ENCODE peak calls at places on chromosomes 13 and 19, in four cellular contexts. E is PC-3, U is B cell, B is HL-60. J is an unnamed sample.

GRCh38 chr13:51212808-51213728 is 9.1 kb upstream of the FAM124A start:
- DNase-seq in E (no peak), U (no peak), B (no peak), J (no peak)

GRCh38 chr13:48156466-48156865 is 61.6 kb upstream of the MED4 start:
- DNase-seq in U (peak), E (no peak), B (no peak), J (no peak)

GRCh38 chr13:95023405-95023804 is 277.8 kb downstream of the ABCC4 start:
- DNase-seq in U (no peak), E (peak), B (no peak), J (no peak)

GRCh38 chr19:5867201-5868136 is 2.9 kb downstream of the FUT5 start:
- DNase-seq in B (no peak), E (no peak), U (no peak), J (no peak)

GRCh38 chr19:15418112-15418587 is 638 bp downstream of the AKAP8L start:
- DNase-seq in U (no peak), E (peak), B (no peak), J (no peak)

GRCh38 chr19:40791996-40792395 is 7.0 kb upstream of the EGLN2 start:
- DNase-seq in B (no peak), U (no peak), E (no peak), J (no peak)

GRCh38 chr19:51490676-51491075 is 10.9 kb downstream of the SIGLEC12 start:
- DNase-seq in U (no peak), E (no peak), B (no peak), J (no peak)

GRCh38 chr13:30869491-30869890 is 36.6 kb upstream of the MEDAG start:
- DNase-seq in E (no peak), U (no peak), B (no peak), J (no peak)

GRCh38 chr13:110108348-110109139 is 198.4 kb downstream of the COL4A1 start:
- DNase-seq in E (peak), B (peak), U (no peak), J (peak)

GRCh38 chr19:33443638-33444195 is 70.2 kb downstream of the CEBPG start:
- DNase-seq in B (no peak), E (no peak), U (no peak), J (no peak)

GRCh38 chr13:98977568-98978270 is at the start of gene DOCK9:
- DNase-seq in U (no peak), E (peak), B (no peak), J (no peak)

GRCh38 chr13:40271511-40271910 is 394.9 kb downstream of the FOXO1 start:
- DNase-seq in E (no peak), B (no peak), U (no peak), J (no peak)

GRCh38 chr13:101390461-101390860 is 25.8 kb downstream of the NALCN start:
- DNase-seq in U (no peak), E (no peak), B (no peak), J (no peak)

GRCh38 chr19:48206402-48207093 is 36.1 kb downstream of the ZSWIM9 start:
- DNase-seq in E (no peak), B (no peak), U (no peak), J (no peak)

GRCh38 chr13:74930402-74931165 is 551.4 kb downstream of the TBC1D4 start:
- DNase-seq in B (no peak), U (no peak), E (peak), J (no peak)

GRCh38 chr19:48117515-48118330 is 7.1 kb upstream of the PLA2G4C start:
- DNase-seq in B (no peak), U (no peak), E (no peak), J (no peak)

GRCh38 chr13:26557051-26557392 is 461 bp upstream of the WASF3 start:
- DNase-seq in E (no peak), B (no peak), U (no peak), J (peak)

GRCh38 chr19:52273301-52273700 is 3.9 kb downstream of the ZNF766 start:
- DNase-seq in U (no peak), E (no peak), B (no peak), J (no peak)

GRCh38 chr13:20561731-20562130 is 5.2 kb upstream of the IFT88 start:
- DNase-seq in U (no peak), B (no peak), E (no peak), J (no peak)

GRCh38 chr13:114063545-114064515 is 68.6 kb downstream of the RASA3 start:
- DNase-seq in U (no peak), E (peak), B (peak), J (no peak)

GRCh38 chr19:29781582-29782580 is 29.9 kb upstream of the CCNE1 start:
- DNase-seq in U (no peak), E (no peak), B (no peak), J (no peak)

DNA sequence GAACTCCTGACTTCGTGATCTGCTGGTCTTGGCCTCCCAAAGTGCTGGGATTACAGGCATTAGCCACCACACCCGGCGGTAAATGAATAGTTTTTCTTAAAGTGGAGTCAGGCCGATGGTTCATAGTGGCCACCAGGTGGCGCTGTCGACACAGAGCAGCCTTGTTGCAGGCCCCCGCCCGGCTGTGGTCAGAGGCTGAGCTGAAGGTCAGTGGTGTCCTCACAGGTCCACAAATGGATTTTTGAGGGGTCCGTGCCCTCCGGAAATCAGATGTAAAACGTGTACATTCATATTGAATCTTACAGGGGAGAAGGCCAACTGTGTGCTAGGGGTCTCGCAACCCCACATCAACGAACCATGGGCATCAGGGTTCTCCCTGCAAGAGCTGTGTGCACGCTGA is 13.4 kb upstream of the WDR18 start:
- DNase-seq in B (no peak), E (no peak), U (no peak), J (no peak)
- TF ChIP-seq CTCF in B (peak), E (peak), U (peak), J (peak)

DNA sequence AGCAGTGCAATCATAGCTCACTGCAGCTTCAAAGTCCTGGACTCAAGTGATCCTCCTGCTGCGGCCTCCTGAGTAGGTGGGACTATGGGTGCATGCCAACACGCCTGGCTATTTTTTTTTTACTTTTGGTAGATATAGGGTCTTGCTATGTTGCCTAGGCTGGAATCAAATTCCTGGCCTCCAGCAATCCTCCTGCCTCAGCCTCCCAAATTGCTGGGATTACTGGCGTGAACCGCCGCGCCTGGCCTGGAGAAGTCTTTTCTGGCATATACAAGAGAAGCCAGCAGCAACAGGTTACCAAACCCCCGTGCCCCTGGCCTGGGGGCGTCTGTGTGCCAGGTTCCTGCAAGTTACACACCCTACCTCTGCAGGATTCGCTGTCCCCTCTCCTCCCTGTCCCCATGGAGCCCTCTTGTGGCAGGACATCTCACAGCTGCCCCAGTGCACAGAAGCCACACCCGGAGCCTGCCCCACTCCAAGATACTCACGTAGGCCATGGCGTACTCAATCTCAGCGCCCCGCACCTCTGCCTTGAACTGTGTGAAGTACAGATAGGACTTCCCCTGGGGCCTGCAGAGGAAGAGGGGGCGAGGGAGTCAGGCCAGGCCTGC is 9.9 kb downstream of the MYDGF start:
- DNase-seq in E (peak), U (no peak), B (no peak), J (peak)
- TF ChIP-seq CTCF in E (peak), U (no peak), B (peak), J (peak)

DNA sequence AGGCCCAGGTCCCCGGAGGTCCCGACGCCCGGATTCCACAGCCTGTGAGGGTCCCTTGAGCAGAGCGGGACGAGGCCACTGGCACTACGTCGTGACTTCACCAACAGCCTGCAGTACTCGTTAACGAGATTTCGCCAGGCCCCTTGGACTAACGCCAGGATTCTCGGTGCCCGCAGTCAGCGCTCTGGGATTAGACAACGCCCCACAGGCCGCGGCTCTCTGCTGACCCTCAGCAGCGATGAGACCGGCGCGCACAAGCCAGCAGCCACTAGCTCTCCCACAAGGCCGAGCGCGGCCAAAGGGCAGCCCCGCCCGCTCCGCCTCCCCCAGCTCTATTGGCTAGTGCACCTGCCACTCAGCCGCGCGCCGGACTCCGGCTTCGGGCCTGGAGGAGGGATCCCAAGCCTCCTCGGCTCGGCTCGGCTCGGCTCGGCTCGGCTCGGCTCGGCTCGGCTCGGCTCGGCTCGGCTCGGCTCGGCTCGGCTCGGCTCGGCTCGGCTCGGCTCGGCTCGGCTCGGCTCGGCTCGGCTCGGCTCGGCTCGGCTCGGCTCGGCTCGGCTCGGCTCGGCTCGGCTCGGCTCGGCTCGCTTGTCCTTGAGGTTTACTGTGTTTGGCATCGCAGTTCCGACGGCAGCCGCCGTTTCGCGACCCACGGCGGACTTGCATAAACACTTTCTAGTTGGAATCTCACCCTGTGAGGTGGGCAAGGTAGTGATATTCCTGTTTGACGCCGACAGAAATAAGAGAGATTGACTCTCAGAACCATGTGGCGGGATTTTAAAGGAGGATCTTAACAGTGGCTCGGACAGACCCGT is 231.7 kb upstream of the SERP2 start:
- DNase-seq in U (peak), E (peak), B (peak), J (peak)
- TF ChIP-seq CTCF in U (no peak), E (no peak), B (no peak), J (no peak)

GRCh38 chr19:35315883-35316282 is 13.1 kb upstream of the CD22 start:
- DNase-seq in B (no peak), E (no peak), U (no peak), J (no peak)
- TF ChIP-seq CTCF in B (no peak), E (no peak), U (no peak), J (no peak)

GRCh38 chr19:55383789-55384575 is at the start of gene TMEM238:
- DNase-seq in E (peak), B (no peak), U (peak), J (peak)
- TF ChIP-seq CTCF in E (no peak), B (no peak), U (no peak), J (peak)

DNA sequence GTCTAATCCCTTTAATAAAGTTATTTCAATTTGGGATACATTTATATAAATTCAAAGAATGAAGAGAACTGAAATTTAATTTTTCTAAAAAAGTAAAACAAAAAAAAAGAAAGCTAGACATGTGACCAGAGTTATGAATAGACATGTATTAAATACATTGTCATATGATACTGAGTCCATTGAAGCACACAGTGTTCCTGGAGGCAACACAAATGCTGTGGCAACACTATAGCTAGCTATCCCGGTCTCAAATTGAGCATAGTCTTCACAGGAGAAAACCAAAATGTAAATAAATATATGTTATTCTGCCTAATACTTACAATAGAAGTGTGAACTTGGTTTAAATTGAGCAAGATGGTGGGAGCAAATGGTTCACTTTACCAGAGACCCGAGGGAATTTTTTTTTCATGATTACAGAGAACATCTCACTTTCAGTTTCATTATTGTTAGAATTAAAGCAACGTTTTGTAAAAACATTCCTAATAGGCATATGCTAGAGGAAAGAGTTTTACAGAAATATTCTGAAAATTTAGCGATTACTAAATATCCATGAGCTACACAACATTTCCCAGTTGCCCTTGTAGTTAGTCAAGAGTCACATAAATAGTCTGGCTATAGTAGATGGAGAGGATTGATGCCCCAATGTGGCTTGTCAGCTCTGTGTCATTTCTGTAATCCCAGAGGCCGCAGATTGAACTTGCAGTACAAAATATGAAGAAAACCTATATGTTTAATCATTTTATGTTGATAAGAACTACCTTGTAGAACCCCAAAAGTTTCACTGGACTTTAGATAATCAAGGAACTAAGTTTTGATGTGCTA is 775.7 kb upstream of the SPRY2 start:
- DNase-seq in U (no peak), B (no peak), E (no peak), J (no peak)
- TF ChIP-seq CTCF in U (no peak), B (no peak), E (no peak), J (no peak)

GRCh38 chr19:42293539-42293938 is 8.4 kb upstream of the PRR19 start:
- DNase-seq in E (no peak), B (no peak), U (no peak), J (no peak)
- TF ChIP-seq CTCF in E (no peak), B (no peak), U (no peak), J (no peak)